ENCODE peak calls at places on chromosomes 11 and 22, in four cellular contexts. U is small intestine, G is iPS DF 6.9, Y is tibial artery. L is an unnamed sample.

GRCh38 chr22:40175571-40176105 is 2.1 kb upstream of the TNRC6B start:
- DNase-seq in U (no peak), G (no peak), Y (no peak), L (no peak)

GRCh38 chr11:95716266-95716665 is 73.3 kb downstream of the FAM76B start:
- DNase-seq in U (no peak), G (no peak), Y (no peak), L (no peak)

GRCh38 chr11:70087446-70088167 is 9.5 kb downstream of the ANO1 start:
- DNase-seq in U (no peak), G (no peak), Y (no peak), L (no peak)

GRCh38 chr11:107587306-107587979 is 3.5 kb upstream of the ELMOD1 start:
- DNase-seq in U (no peak), G (no peak), Y (no peak), L (no peak)

GRCh38 chr11:117934526-117935307 is 5.5 kb upstream of the TMPRSS13 start:
- DNase-seq in U (no peak), G (no peak), Y (peak; percentile 51), L (no peak)

GRCh38 chr11:12799373-12799835 is 125.2 kb downstream of the TEAD1 start:
- DNase-seq in U (peak; percentile 79), G (no peak), Y (no peak), L (no peak)

GRCh38 chr11:92340839-92341238 is 116.2 kb downstream of the FAT3 start:
- DNase-seq in U (no peak), G (peak; percentile 58), Y (no peak), L (no peak)

GRCh38 chr11:100808904-100809491 is 121.9 kb downstream of the ARHGAP42 start:
- DNase-seq in U (no peak), G (no peak), Y (no peak), L (no peak)

GRCh38 chr11:27392715-27393114 is 29.7 kb upstream of the CCDC34 start:
- DNase-seq in U (peak; percentile 46), G (no peak), Y (no peak), L (no peak)

GRCh38 chr11:31387379-31387778 is 17.7 kb downstream of the DNAJC24 start:
- DNase-seq in U (no peak), G (no peak), Y (no peak), L (no peak)

GRCh38 chr22:40345271-40345670 is 1.0 kb upstream of the ADSL start:
- DNase-seq in U (peak; percentile 68), G (no peak), Y (no peak), L (no peak)

GRCh38 chr11:22787565-22788162 is 41.9 kb downstream of the SVIP start:
- DNase-seq in U (peak; percentile 59), G (peak; percentile 2), Y (no peak), L (peak; percentile 13)

GRCh38 chr11:9613830-9614762 is 40.6 kb downstream of the WEE1 start:
- DNase-seq in U (peak; percentile 85), G (no peak), Y (peak; percentile 90), L (peak; percentile 90)

GRCh38 chr22:42863349-42863911 is 6.4 kb upstream of the ARFGAP3 start:
- DNase-seq in U (no peak), G (no peak), Y (no peak), L (no peak)

GRCh38 chr11:118521892-118522311 is 5.4 kb upstream of the TTC36 start:
- DNase-seq in U (no peak), G (no peak), Y (no peak), L (no peak)

GRCh38 chr11:109229682-109230081 is 192.3 kb upstream of the C11orf87 start:
- DNase-seq in U (no peak), G (no peak), Y (no peak), L (no peak)

GRCh38 chr11:63614136-63614664 is at the start of gene PLAAT3:
- DNase-seq in U (peak; percentile 54), G (no peak), Y (peak; percentile 87), L (peak; percentile 23)

GRCh38 chr22:22406445-22406844 is 102.1 kb downstream of the ZNF280B start:
- DNase-seq in U (no peak), G (no peak), Y (no peak), L (no peak)

GRCh38 chr11:46389450-46390330 is 1.9 kb downstream of the CHRM4 start:
- DNase-seq in U (peak; percentile 65), G (no peak), Y (no peak), L (peak; percentile 42)

GRCh38 chr11:127191689-127192088 is 191.1 kb upstream of the KIRREL3 start:
- DNase-seq in U (no peak), G (no peak), Y (no peak), L (no peak)

GRCh38 chr11:73227571-73228211 is 9.6 kb downstream of the P2RY2 start:
- DNase-seq in U (peak; percentile 78), G (no peak), Y (peak; percentile 55), L (no peak)

GRCh38 chr11:125165111-125165663 is 636 bp downstream of the PKNOX2 start:
- DNase-seq in U (peak; percentile 2), G (no peak), Y (peak; percentile 77), L (no peak)

GRCh38 chr11:125167292-125167953 is 2.9 kb downstream of the PKNOX2 start:
- DNase-seq in U (no peak), G (no peak), Y (peak; percentile 75), L (no peak)

GRCh38 chr11:125165664-125166346 is 1.3 kb downstream of the PKNOX2 start:
- DNase-seq in U (no peak), G (no peak), Y (no peak), L (no peak)

GRCh38 chr11:125166903-125167291 is 2.3 kb downstream of the PKNOX2 start:
- DNase-seq in U (no peak), G (no peak), Y (no peak), L (no peak)

DNA sequence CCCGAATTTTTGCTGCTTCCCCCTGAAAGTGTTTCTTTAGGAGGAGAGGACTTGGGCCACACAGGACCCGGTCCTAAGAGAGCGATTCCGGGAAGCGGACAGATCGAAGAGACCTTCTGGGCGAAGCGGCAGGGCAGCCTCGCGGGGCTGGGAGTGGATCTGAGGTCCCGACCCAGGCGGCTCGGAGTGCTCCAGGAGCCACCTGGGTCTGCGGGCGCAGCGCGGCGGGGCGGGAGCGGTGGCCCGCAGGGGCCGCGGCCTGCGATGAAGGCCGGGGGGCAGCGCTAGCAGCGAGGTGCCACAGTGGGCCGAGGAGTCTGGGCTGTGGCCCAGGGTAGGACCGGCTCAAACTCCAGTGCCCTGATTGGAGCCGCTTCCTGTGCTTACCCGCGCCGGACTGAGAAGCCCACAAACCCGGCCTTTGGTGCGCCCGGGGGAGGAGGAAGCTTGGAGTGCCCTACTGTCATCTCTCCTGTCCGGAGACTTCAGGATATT is 1.8 kb downstream of the PKNOX2 start:
- DNase-seq in U (no peak), G (no peak), Y (peak; percentile 78), L (no peak)
- H3K27me3 ChIP-seq in U (peaks cover 14% of the 10 kb centered on the region), G (peaks cover 47% of the 10 kb centered on the region), Y (no peaks in the 10 kb centered on the region), L (peaks cover 19% of the 10 kb centered on the region)

GRCh38 chr11:3158131-3158591 is 6.9 kb downstream of the OSBPL5 start:
- DNase-seq in U (no peak), G (no peak), Y (peak; percentile 65), L (no peak)

GRCh38 chr11:3158821-3159220 is 6.3 kb downstream of the OSBPL5 start:
- DNase-seq in U (no peak), G (no peak), Y (peak; percentile 67), L (peak; percentile 9)

GRCh38 chr11:3156282-3156660 is 8.8 kb downstream of the OSBPL5 start:
- DNase-seq in U (no peak), G (no peak), Y (peak; percentile 84), L (no peak)

GRCh38 chr11:3156661-3157311 is 8.3 kb downstream of the OSBPL5 start:
- DNase-seq in U (no peak), G (no peak), Y (peak; percentile 60), L (no peak)

GRCh38 chr11:3157381-3158130 is 7.6 kb downstream of the OSBPL5 start:
- DNase-seq in U (no peak), G (no peak), Y (peak; percentile 67), L (no peak)
- H3K4me1 ChIP-seq in U (no peaks in the 10 kb centered on the region), G (peaks cover 18% of the 10 kb centered on the region), Y (peaks cover 92% of the 10 kb centered on the region), L (peaks cover 27% of the 10 kb centered on the region)

DNA sequence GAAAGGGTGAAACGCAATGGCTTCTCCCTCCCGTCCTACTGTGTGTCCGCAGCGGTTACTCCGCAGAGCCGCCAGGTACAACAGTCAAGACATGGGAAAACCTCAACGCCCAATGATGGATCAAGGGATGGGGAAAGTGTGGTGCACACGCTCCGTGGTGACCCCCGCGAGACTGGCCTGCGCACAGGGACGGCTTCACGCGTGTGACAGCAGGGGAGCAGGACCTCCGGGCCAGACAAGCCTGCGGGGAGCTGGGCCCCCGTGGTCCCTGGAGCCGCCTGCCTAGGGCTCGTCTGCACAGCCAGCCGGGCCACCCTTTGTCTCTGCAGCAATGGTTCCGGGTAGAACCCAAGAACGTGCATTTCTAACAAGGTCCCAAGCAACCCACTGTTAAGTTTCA is 31.7 kb upstream of the MOB2 start:
- DNase-seq in U (no peak), G (no peak), Y (no peak), L (no peak)
- H3K9me3 ChIP-seq in U (no peaks in the 10 kb centered on the region), G (no peaks in the 10 kb centered on the region), Y (no peaks in the 10 kb centered on the region), L (no peaks in the 10 kb centered on the region)

GRCh38 chr22:37198290-37199102 is 10.4 kb upstream of the C1QTNF6 start:
- DNase-seq in U (peak; percentile 81), G (no peak), Y (peak; percentile 91), L (peak; percentile 86)
- H3K27me3 ChIP-seq in U (no peaks in the 10 kb centered on the region), G (no peaks in the 10 kb centered on the region), Y (no peaks in the 10 kb centered on the region), L (no peaks in the 10 kb centered on the region)

DNA sequence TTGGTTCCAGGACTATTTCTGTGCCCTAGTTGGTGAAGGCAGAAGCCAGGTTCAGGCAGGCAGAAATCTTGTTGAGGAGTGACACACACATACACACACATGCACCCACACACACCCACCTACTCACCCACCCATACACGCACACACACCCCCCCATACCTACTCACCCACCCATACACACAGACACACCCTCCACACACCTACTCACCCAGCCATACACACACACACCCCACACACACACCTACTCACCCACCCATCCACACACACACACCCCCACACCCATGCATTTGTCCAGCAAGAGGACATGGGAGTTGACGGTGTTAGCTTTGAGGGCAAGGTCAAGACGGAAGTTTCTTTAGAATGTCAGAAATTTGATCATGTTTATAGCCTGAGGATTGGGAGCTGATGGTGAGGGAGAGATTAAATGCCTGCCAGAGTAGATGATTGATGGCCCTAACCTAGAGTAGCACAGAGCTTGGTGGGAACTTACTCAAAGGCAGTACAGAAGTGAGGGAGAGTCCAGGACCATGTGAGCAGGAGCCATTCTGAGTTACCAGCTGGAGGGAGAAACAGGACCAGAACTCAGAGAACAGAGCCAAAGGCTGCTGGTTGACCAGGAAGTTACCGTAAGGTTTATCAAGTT is 68.8 kb downstream of the CYB5R2 start:
- DNase-seq in U (peak; percentile 39), G (no peak), Y (no peak), L (no peak)
- H3K4me1 ChIP-seq in U (peaks cover 19% of the 10 kb centered on the region), G (peaks cover 4% of the 10 kb centered on the region), Y (no peaks in the 10 kb centered on the region), L (no peaks in the 10 kb centered on the region)

DNA sequence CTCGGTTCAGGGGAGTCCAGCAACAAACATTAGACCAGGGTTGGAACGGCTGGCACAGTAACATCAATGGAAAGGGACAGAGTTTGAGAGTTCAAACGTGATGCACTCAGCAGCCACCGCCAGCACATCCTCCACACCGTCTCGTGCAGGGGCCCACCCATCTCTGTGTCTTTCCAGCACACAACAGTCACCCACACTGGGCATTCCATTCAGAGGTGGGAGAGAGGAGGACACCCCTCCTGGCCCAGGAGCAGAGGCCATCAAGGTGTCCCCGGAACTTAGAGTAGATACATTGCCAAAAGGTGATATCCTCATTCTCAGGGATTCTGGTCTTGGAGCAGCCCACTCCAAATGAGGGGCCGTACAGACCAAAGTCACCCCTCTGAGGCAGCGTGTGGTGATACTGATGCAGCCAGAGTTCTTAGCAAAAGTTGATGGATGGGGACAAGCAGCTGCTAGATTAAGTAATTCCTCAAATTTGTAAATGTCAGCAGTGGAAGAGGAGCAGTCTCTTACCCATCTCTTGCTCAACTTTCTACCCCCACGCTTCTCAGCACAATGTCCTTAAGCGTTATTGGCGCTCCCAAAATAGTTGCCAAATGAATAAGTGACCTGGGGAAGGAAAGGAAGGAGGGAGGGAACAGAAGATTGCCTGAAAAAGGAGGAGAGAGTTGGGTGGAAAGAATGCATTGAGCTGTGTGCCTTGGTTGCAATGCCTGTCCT is 5.5 kb downstream of the SNAP29 start:
- DNase-seq in U (no peak), G (no peak), Y (no peak), L (no peak)
- H3K9me3 ChIP-seq in U (no peaks in the 10 kb centered on the region), G (no peaks in the 10 kb centered on the region), Y (no peaks in the 10 kb centered on the region), L (no peaks in the 10 kb centered on the region)

GRCh38 chr11:128886401-128887119 is 4.6 kb upstream of the KCNJ5 start:
- DNase-seq in U (peak; percentile 49), G (no peak), Y (no peak), L (no peak)
- H3K27me3 ChIP-seq in U (peaks cover 9% of the 10 kb centered on the region), G (peaks cover 45% of the 10 kb centered on the region), Y (no peaks in the 10 kb centered on the region), L (peaks cover 16% of the 10 kb centered on the region)